ENCODE peak calls at places on chromosomes 12 and 14, in nine cellular contexts. K is IMR-90; G is fibroblast of the aortic adventitia; H is activated CD8-positive, alpha-beta memory T cell treated with anti-CD3 and anti-CD28 coated beads for 48 hours; M is NCI-H2107; F is heart left ventricle; V is amygdala; W is astrocyte of the spinal cord; P is NCI-H1092. J is an unnamed sample.

GRCh38 chr12:118064608-118065007 is 3.6 kb upstream of the WSB2 start:
- DNase-seq in F (no peak), W (no peak), V (no peak), K (no peak), G (no peak), H (no peak), P (no peak), M (no peak), J (no peak)

GRCh38 chr14:68787235-68787727 is 5.6 kb downstream of the ZFP36L1 start:
- DNase-seq in H (no peak), G (no peak), F (no peak), K (no peak), M (no peak), P (no peak), V (peak), W (peak), J (no peak)

GRCh38 chr14:68667313-68667791 is 125.5 kb downstream of the ZFP36L1 start:
- DNase-seq in V (no peak), M (no peak), F (no peak), G (peak), W (peak), P (no peak), H (no peak), K (peak), J (no peak)

GRCh38 chr12:70540996-70541395 is 96.2 kb downstream of the PTPRB start:
- DNase-seq in K (no peak), H (no peak), G (no peak), F (no peak), W (no peak), V (no peak), M (no peak), P (no peak), J (no peak)

GRCh38 chr14:59631237-59631636 is 54.6 kb upstream of the CCDC175 start:
- DNase-seq in M (peak), H (no peak), V (no peak), W (no peak), K (no peak), G (no peak), F (no peak), P (peak), J (no peak)

GRCh38 chr14:32372154-32372553 is 43.1 kb downstream of the AKAP6 start:
- DNase-seq in G (peak), P (no peak), M (no peak), V (no peak), W (peak), F (no peak), K (peak), H (no peak), J (no peak)

GRCh38 chr14:85402546-85403162 is 127.3 kb upstream of the FLRT2 start:
- DNase-seq in H (no peak), M (no peak), K (no peak), V (no peak), G (peak), P (peak), F (no peak), W (peak), J (no peak)

GRCh38 chr12:2613674-2614073 is 181.1 kb upstream of the FKBP4 start:
- DNase-seq in W (peak), V (no peak), F (no peak), K (peak), H (no peak), M (no peak), G (peak), P (no peak), J (no peak)

GRCh38 chr14:106665814-106666213 is 1139.4 kb downstream of the TMEM121 start:
- DNase-seq in G (no peak), K (no peak), F (no peak), M (no peak), V (no peak), W (no peak), H (no peak), P (no peak), J (no peak)

GRCh38 chr14:58912799-58913432 is 275.2 kb downstream of the DACT1 start:
- DNase-seq in F (no peak), H (no peak), P (no peak), V (no peak), K (peak), G (no peak), W (no peak), M (no peak), J (no peak)

GRCh38 chr12:9346866-9347327 is 138.7 kb upstream of the PZP start:
- DNase-seq in P (no peak), M (no peak), F (no peak), G (no peak), K (no peak), W (no peak), H (no peak), V (no peak), J (no peak)

GRCh38 chr12:89084751-89085150 is 267.6 kb downstream of the DUSP6 start:
- DNase-seq in G (peak), F (peak), W (peak), K (peak), M (no peak), P (no peak), V (no peak), H (no peak), J (no peak)

GRCh38 chr14:35046751-35047536 is 872 bp downstream of the FAM177A1 start:
- DNase-seq in G (peak), W (peak), K (peak), M (no peak), H (no peak), P (no peak), V (no peak), F (no peak), J (no peak)

GRCh38 chr12:9221476-9221875 is 13.3 kb upstream of the PZP start:
- DNase-seq in H (no peak), V (no peak), P (no peak), K (no peak), M (no peak), W (no peak), G (no peak), F (no peak), J (no peak)

GRCh38 chr14:95485222-95485819 is 31.1 kb downstream of the SYNE3 start:
- DNase-seq in F (no peak), M (no peak), H (no peak), K (no peak), G (no peak), V (no peak), W (no peak), P (no peak), J (no peak)

GRCh38 chr12:75578546-75578945 is 67.1 kb upstream of the KRR1 start:
- DNase-seq in F (no peak), M (no peak), K (no peak), P (no peak), W (no peak), V (no peak), G (no peak), H (no peak), J (no peak)

GRCh38 chr12:50986961-50987737 is 34.8 kb downstream of the HIGD1C start:
- DNase-seq in W (peak), H (no peak), F (peak), G (peak), P (no peak), K (peak), V (no peak), M (no peak), J (no peak)

GRCh38 chr14:61511558-61511924 is 183.8 kb upstream of the HIF1A start:
- DNase-seq in G (no peak), V (no peak), H (no peak), F (no peak), M (no peak), W (no peak), K (no peak), P (no peak), J (peak)

GRCh38 chr14:103740991-103741689 is 25.5 kb downstream of the ZFYVE21 start:
- DNase-seq in P (no peak), G (no peak), W (no peak), F (no peak), M (no peak), K (peak), H (no peak), V (no peak), J (peak)

GRCh38 chr12:48973992-48974673 is 2.6 kb upstream of the WNT10B start:
- DNase-seq in P (no peak), G (peak), V (peak), H (no peak), F (no peak), W (peak), M (no peak), K (peak), J (no peak)

GRCh38 chr12:92561543-92561899 is 141.3 kb upstream of the PLEKHG7 start:
- DNase-seq in K (peak), V (no peak), G (peak), H (no peak), W (peak), F (peak), M (peak), P (peak), J (no peak)

GRCh38 chr12:53414756-53415417 is 8.8 kb upstream of the AMHR2 start:
- DNase-seq in G (peak), V (no peak), M (no peak), K (no peak), P (no peak), F (no peak), H (no peak), W (no peak), J (no peak)

GRCh38 chr12:14379508-14379907 is 14.0 kb downstream of the ATF7IP start:
- DNase-seq in V (no peak), W (no peak), K (no peak), F (no peak), P (no peak), G (no peak), H (no peak), M (no peak), J (no peak)